ENCODE peak calls at places on chromosome 15, in four cellular contexts. One of them, this sample, is unnamed. For H3K9me3 and H3K4me1, the result is how much of the 10 kb centered on the place peaks cover.

GRCh38 chr15:40773496-40773895 is 3.7 kb downstream of the C15orf62 start:
- DNase-seq in H1: no peak
- DNase-seq in adrenal gland: no peak
- DNase-seq in endothelial cell of umbilical vein: no peak
- DNase-seq in this sample: no peak

GRCh38 chr15:87080547-87080946 is 1000.9 kb downstream of the AGBL1 start:
- DNase-seq in H1: no peak
- DNase-seq in adrenal gland: no peak
- DNase-seq in endothelial cell of umbilical vein: no peak
- DNase-seq in this sample: no peak

GRCh38 chr15:41841131-41841530 is 2.5 kb downstream of the PLA2G4B start:
- DNase-seq in H1: no peak
- DNase-seq in adrenal gland: no peak
- DNase-seq in endothelial cell of umbilical vein: no peak
- DNase-seq in this sample: no peak

GRCh38 chr15:69755571-69756310 is 303.1 kb downstream of the RPLP1 start:
- DNase-seq in H1: no peak
- DNase-seq in adrenal gland: no peak
- DNase-seq in endothelial cell of umbilical vein: no peak
- DNase-seq in this sample: no peak

GRCh38 chr15:57130956-57131355 is 212.5 kb downstream of the TCF12 start:
- DNase-seq in H1: no peak
- DNase-seq in adrenal gland: no peak
- DNase-seq in endothelial cell of umbilical vein: no peak
- DNase-seq in this sample: no peak

GRCh38 chr15:38879909-38880471 is 315.4 kb upstream of the RASGRP1 start:
- DNase-seq in H1: no peak
- DNase-seq in adrenal gland: no peak
- DNase-seq in endothelial cell of umbilical vein: no peak
- DNase-seq in this sample: no peak

GRCh38 chr15:98596885-98597343 is 51.4 kb upstream of the IGF1R start:
- DNase-seq in H1: no peak
- DNase-seq in adrenal gland: no peak
- DNase-seq in endothelial cell of umbilical vein: no peak
- DNase-seq in this sample: no peak

GRCh38 chr15:89822951-89823701 is 8.5 kb upstream of the ANPEP start:
- DNase-seq in H1: no peak
- DNase-seq in adrenal gland: no peak
- DNase-seq in endothelial cell of umbilical vein: no peak
- DNase-seq in this sample: no peak

GRCh38 chr15:61613729-61614128 is 384.6 kb upstream of the RORA start:
- DNase-seq in H1: no peak
- DNase-seq in adrenal gland: no peak
- DNase-seq in endothelial cell of umbilical vein: no peak
- DNase-seq in this sample: no peak

GRCh38 chr15:78195735-78196201 is 38.6 kb downstream of the ACSBG1 start:
- DNase-seq in H1: no peak
- DNase-seq in adrenal gland: peak
- DNase-seq in endothelial cell of umbilical vein: peak
- DNase-seq in this sample: peak

GRCh38 chr15:85755942-85756341 is 38.8 kb downstream of the KLHL25 start:
- DNase-seq in H1: no peak
- DNase-seq in adrenal gland: no peak
- DNase-seq in endothelial cell of umbilical vein: no peak
- DNase-seq in this sample: no peak

GRCh38 chr15:69164807-69165636 is 4.6 kb downstream of the GLCE start:
- DNase-seq in H1: no peak
- DNase-seq in adrenal gland: no peak
- DNase-seq in endothelial cell of umbilical vein: peak
- DNase-seq in this sample: no peak

GRCh38 chr15:76840830-76841460 is 64.2 kb downstream of the SCAPER start:
- DNase-seq in H1: no peak
- DNase-seq in adrenal gland: no peak
- DNase-seq in endothelial cell of umbilical vein: peak
- DNase-seq in this sample: no peak

GRCh38 chr15:60682615-60683014 is 203.7 kb upstream of the ICE2 start:
- DNase-seq in H1: no peak
- DNase-seq in adrenal gland: no peak
- DNase-seq in endothelial cell of umbilical vein: no peak
- DNase-seq in this sample: no peak

GRCh38 chr15:38130739-38131498 is 121.7 kb upstream of the SPRED1 start:
- DNase-seq in H1: no peak
- DNase-seq in adrenal gland: peak
- DNase-seq in endothelial cell of umbilical vein: no peak
- DNase-seq in this sample: peak

GRCh38 chr15:79682285-79682684 is 214.5 kb downstream of the MTHFS start:
- DNase-seq in H1: no peak
- DNase-seq in adrenal gland: peak
- DNase-seq in endothelial cell of umbilical vein: peak
- DNase-seq in this sample: peak

GRCh38 chr15:90114451-90114901 is 12.2 kb upstream of the IDH2 start:
- DNase-seq in H1: no peak
- DNase-seq in adrenal gland: no peak
- DNase-seq in endothelial cell of umbilical vein: no peak
- DNase-seq in this sample: no peak

GRCh38 chr15:38145671-38146111 is 106.9 kb upstream of the SPRED1 start:
- DNase-seq in H1: no peak
- DNase-seq in adrenal gland: no peak
- DNase-seq in endothelial cell of umbilical vein: no peak
- DNase-seq in this sample: no peak

GRCh38 chr15:79082363-79083070 is 8.1 kb downstream of the RASGRF1 start:
- DNase-seq in H1: no peak
- DNase-seq in adrenal gland: no peak
- DNase-seq in endothelial cell of umbilical vein: no peak
- DNase-seq in this sample: no peak

GRCh38 chr15:48367483-48367882 is 36.3 kb downstream of the DUT start:
- DNase-seq in H1: no peak
- DNase-seq in adrenal gland: no peak
- DNase-seq in endothelial cell of umbilical vein: no peak
- DNase-seq in this sample: no peak

GRCh38 chr15:69673236-69673881 is 220.7 kb downstream of the RPLP1 start:
- DNase-seq in H1: no peak
- DNase-seq in adrenal gland: no peak
- DNase-seq in endothelial cell of umbilical vein: no peak
- DNase-seq in this sample: no peak

GRCh38 chr15:64706011-64706911 is 69.1 kb downstream of the RBPMS2 start:
- DNase-seq in H1: no peak
- DNase-seq in adrenal gland: no peak
- DNase-seq in endothelial cell of umbilical vein: no peak
- DNase-seq in this sample: no peak

GRCh38 chr15:63532307-63532744 is 27.9 kb downstream of the USP3 start:
- DNase-seq in H1: no peak
- DNase-seq in adrenal gland: no peak
- DNase-seq in endothelial cell of umbilical vein: no peak
- DNase-seq in this sample: no peak

GRCh38 chr15:45919806-45920205 is 285.0 kb downstream of the SQOR start:
- DNase-seq in H1: no peak
- DNase-seq in adrenal gland: no peak
- DNase-seq in endothelial cell of umbilical vein: peak
- DNase-seq in this sample: no peak

GRCh38 chr15:20345401-20345958 is 196.1 kb downstream of the GOLGA6L6 start:
- DNase-seq in H1: no peak
- DNase-seq in adrenal gland: no peak
- DNase-seq in endothelial cell of umbilical vein: no peak
- DNase-seq in this sample: no peak
- H3K9me3 ChIP-seq in H1: under half
- H3K9me3 ChIP-seq in adrenal gland: under half
- H3K9me3 ChIP-seq in endothelial cell of umbilical vein: half or more
- H3K9me3 ChIP-seq in this sample: under half

GRCh38 chr15:67084561-67084960 is 19.2 kb downstream of the SMAD3 start:
- DNase-seq in H1: no peak
- DNase-seq in adrenal gland: no peak
- DNase-seq in endothelial cell of umbilical vein: no peak
- DNase-seq in this sample: no peak

GRCh38 chr15:67085237-67085817 is 19.9 kb downstream of the SMAD3 start:
- DNase-seq in H1: no peak
- DNase-seq in adrenal gland: no peak
- DNase-seq in endothelial cell of umbilical vein: no peak
- DNase-seq in this sample: no peak

GRCh38 chr15:67087507-67088172 is 22.2 kb downstream of the SMAD3 start:
- DNase-seq in H1: no peak
- DNase-seq in adrenal gland: no peak
- DNase-seq in endothelial cell of umbilical vein: no peak
- DNase-seq in this sample: no peak

GRCh38 chr15:67086650-67086941 is 21.2 kb downstream of the SMAD3 start:
- DNase-seq in H1: no peak
- DNase-seq in adrenal gland: no peak
- DNase-seq in endothelial cell of umbilical vein: no peak
- DNase-seq in this sample: no peak

GRCh38 chr15:67085818-67086649 is 20.6 kb downstream of the SMAD3 start:
- DNase-seq in H1: no peak
- DNase-seq in adrenal gland: no peak
- DNase-seq in endothelial cell of umbilical vein: no peak
- DNase-seq in this sample: no peak
- TF ChIP-seq POLR2A in H1: no peak
- TF ChIP-seq POLR2A in adrenal gland: no peak
- TF ChIP-seq POLR2A in endothelial cell of umbilical vein: no peak
- TF ChIP-seq POLR2A in this sample: no peak

DNA sequence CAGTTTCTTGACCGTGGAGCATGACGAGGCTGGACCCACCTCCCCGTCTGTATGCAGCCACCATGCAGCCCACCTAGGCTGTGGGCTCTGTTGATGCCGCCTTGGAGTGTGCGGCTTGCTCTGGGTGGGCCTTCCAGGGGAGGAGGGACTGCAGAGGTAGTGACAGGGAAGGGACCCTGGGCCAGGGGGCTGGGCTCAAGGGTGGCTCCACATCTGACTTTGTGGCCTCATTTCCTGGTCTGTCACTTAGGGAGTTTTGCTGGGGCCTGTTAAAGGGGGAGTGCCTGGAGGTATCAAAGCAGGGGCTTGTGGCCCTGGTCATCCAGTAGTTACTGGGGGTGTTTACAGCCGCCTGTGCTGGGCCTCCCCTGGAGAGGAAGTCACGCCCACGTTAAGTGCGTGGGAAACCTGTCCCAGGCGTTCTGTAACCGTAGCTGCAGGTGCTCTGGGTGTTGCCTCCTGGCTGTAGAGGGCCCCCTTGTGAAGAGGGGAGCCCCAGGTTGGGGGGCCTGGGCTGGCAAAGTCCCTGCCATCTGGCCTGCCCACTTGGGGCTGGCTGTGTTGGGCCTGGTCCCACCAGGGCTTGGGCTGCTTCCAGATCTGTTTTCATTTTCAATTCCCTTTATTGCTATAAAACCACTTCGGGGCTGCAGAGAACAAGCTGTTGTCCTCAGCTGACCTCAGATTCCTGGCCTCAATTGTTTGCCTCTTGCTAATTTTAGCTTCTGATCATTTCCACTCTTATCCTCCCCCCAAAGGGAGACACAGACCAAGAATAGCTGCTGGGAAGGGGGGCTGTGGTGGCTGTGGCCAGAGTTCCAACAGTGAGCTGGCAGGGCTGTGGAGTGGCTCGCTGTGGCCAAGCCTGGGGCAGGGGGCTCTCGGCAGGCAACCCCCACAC is 26.5 kb downstream of the KLF13 start:
- DNase-seq in H1: no peak
- DNase-seq in adrenal gland: peak
- DNase-seq in endothelial cell of umbilical vein: peak
- DNase-seq in this sample: peak
- H3K4me1 ChIP-seq in H1: under half
- H3K4me1 ChIP-seq in adrenal gland: under half
- H3K4me1 ChIP-seq in endothelial cell of umbilical vein: under half
- H3K4me1 ChIP-seq in this sample: half or more

GRCh38 chr15:17026633-17027032 is 3515.0 kb downstream of the GOLGA6L6 start:
- DNase-seq in H1: no peak
- DNase-seq in adrenal gland: no peak
- DNase-seq in endothelial cell of umbilical vein: no peak
- DNase-seq in this sample: no peak
- H3K9me3 ChIP-seq in H1: under half
- H3K9me3 ChIP-seq in adrenal gland: under half
- H3K9me3 ChIP-seq in endothelial cell of umbilical vein: under half
- H3K9me3 ChIP-seq in this sample: under half

DNA sequence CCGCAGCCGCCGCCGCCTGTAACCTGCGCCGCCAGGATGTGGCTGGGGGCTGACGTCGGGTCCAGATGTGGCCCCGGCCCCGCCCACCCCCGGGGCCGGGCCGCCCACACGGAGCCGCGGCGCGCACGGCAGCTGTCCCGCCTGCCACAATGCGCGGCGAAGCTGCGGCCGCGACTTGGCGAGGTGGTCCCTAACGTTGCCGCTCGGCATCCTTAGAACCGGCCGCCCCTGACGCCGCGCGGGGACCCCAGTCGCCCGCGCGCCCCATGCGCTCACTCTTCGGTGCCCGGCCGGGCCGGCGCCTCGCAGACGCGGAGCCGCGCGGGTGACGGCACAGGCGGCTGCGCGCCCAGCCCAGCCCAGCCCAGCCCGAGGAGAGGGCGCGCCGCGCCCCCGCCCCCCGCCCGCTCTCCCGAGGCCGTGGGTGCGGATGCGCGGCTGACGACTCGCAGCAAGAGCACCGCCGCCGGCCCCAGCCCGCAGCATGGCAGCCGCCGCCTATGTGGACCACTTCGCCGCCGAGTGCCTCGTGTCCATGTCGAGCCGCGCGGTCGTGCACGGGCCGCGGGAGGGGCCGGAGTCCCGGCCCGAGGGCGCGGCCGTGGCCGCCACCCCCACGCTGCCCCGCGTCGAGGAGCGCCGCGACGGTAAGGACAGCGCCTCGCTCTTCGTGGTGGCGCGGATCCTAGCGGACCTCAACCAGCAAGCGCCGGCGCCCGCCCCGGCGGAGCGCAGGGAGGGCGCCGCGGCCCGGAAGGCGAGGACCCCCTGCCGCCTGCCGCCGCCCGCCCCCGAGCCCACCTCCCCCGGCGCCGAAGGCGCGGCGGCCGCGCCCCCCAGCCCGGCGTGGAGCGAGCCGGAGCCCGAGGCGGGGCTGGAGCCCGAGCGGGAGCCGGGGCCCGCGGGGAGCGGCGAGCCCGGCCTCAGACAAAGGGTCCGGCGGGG is at the start of gene KLF13:
- DNase-seq in H1: no peak
- DNase-seq in adrenal gland: peak
- DNase-seq in endothelial cell of umbilical vein: no peak
- DNase-seq in this sample: peak
- TF ChIP-seq POLR2A in H1: no peak
- TF ChIP-seq POLR2A in adrenal gland: peak
- TF ChIP-seq POLR2A in endothelial cell of umbilical vein: no peak
- TF ChIP-seq POLR2A in this sample: peak

DNA sequence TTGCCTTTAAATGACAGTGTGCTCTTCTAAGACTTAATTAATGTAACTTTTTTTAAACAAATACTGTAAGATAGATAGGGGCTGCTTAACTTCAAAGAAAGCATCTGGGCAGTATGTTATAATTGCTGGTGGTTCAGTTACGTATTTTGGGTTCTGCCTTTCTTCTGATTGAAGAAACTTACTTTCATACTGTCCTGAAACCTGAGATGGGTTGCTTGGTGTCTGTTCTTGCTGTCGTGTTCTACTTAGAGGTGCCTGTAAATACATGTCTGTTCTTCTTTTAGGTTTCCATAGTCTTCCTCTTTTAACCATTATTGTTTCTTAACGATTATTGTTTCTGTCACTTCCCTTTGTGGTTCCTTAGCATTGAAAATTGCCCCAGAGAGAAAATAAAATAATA is 297.7 kb upstream of the CHRM5 start:
- DNase-seq in H1: no peak
- DNase-seq in adrenal gland: no peak
- DNase-seq in endothelial cell of umbilical vein: no peak
- DNase-seq in this sample: no peak
- H3K4me1 ChIP-seq in H1: under half
- H3K4me1 ChIP-seq in adrenal gland: under half
- H3K4me1 ChIP-seq in endothelial cell of umbilical vein: under half
- H3K4me1 ChIP-seq in this sample: under half